ENCODE peak calls at places on chromosomes 7 and 10, in ten cellular contexts. One of them, this sample, is unnamed.

GRCh38 chr7:111051832-111052231 is 39.1 kb upstream of the LRRN3 start:
- DNase-seq in AG04449: no peak
- DNase-seq in left ventricle myocardium inferior: no peak
- DNase-seq in spleen: no peak
- DNase-seq in GM20000: no peak
- DNase-seq in WTC11: no peak
- DNase-seq in NB4: no peak
- DNase-seq in A549: no peak
- DNase-seq in pancreas: no peak
- DNase-seq in WERI-Rb-1: no peak
- DNase-seq in this sample: no peak

GRCh38 chr10:363152-363551 is 227.9 kb downstream of the ZMYND11 start:
- DNase-seq in WTC11: no peak
- DNase-seq in left ventricle myocardium inferior: no peak
- DNase-seq in pancreas: no peak
- DNase-seq in GM20000: no peak
- DNase-seq in spleen: peak; percentile 58
- DNase-seq in AG04449: no peak
- DNase-seq in WERI-Rb-1: no peak
- DNase-seq in NB4: no peak
- DNase-seq in A549: no peak
- DNase-seq in this sample: no peak

GRCh38 chr7:46033592-46033991 is 112.5 kb upstream of the IGFBP3 start:
- DNase-seq in WERI-Rb-1: no peak
- DNase-seq in spleen: no peak
- DNase-seq in GM20000: no peak
- DNase-seq in WTC11: no peak
- DNase-seq in AG04449: no peak
- DNase-seq in pancreas: no peak
- DNase-seq in NB4: no peak
- DNase-seq in A549: no peak
- DNase-seq in left ventricle myocardium inferior: no peak
- DNase-seq in this sample: no peak

GRCh38 chr7:30705008-30705407 is 22.8 kb upstream of the CRHR2 start:
- DNase-seq in GM20000: no peak
- DNase-seq in left ventricle myocardium inferior: no peak
- DNase-seq in AG04449: no peak
- DNase-seq in pancreas: no peak
- DNase-seq in spleen: peak; percentile 36
- DNase-seq in A549: no peak
- DNase-seq in WTC11: no peak
- DNase-seq in NB4: no peak
- DNase-seq in WERI-Rb-1: no peak
- DNase-seq in this sample: no peak

GRCh38 chr10:131569851-131570715 is 258.6 kb upstream of the TCERG1L start:
- DNase-seq in WERI-Rb-1: peak; percentile 61
- DNase-seq in pancreas: no peak
- DNase-seq in AG04449: no peak
- DNase-seq in left ventricle myocardium inferior: no peak
- DNase-seq in GM20000: no peak
- DNase-seq in NB4: peak; percentile 18
- DNase-seq in A549: no peak
- DNase-seq in WTC11: peak; percentile 60
- DNase-seq in spleen: peak; percentile 60
- DNase-seq in this sample: no peak

GRCh38 chr7:147276783-147277370 is 1160.3 kb downstream of the CNTNAP2 start:
- DNase-seq in NB4: no peak
- DNase-seq in AG04449: no peak
- DNase-seq in WTC11: no peak
- DNase-seq in pancreas: no peak
- DNase-seq in A549: no peak
- DNase-seq in left ventricle myocardium inferior: no peak
- DNase-seq in spleen: no peak
- DNase-seq in WERI-Rb-1: no peak
- DNase-seq in GM20000: no peak
- DNase-seq in this sample: no peak

GRCh38 chr7:66522518-66522917 is 106.2 kb upstream of the KCTD7 start:
- DNase-seq in A549: peak; percentile 41
- DNase-seq in pancreas: no peak
- DNase-seq in spleen: peak; percentile 70
- DNase-seq in AG04449: no peak
- DNase-seq in NB4: peak; percentile 56
- DNase-seq in GM20000: no peak
- DNase-seq in WTC11: no peak
- DNase-seq in left ventricle myocardium inferior: no peak
- DNase-seq in WERI-Rb-1: no peak
- DNase-seq in this sample: no peak

GRCh38 chr10:43998021-43998809 is 349.5 kb upstream of the ZNF32 start:
- DNase-seq in left ventricle myocardium inferior: no peak
- DNase-seq in WERI-Rb-1: no peak
- DNase-seq in NB4: no peak
- DNase-seq in pancreas: no peak
- DNase-seq in AG04449: no peak
- DNase-seq in spleen: no peak
- DNase-seq in GM20000: no peak
- DNase-seq in A549: no peak
- DNase-seq in WTC11: no peak
- DNase-seq in this sample: no peak

DNA sequence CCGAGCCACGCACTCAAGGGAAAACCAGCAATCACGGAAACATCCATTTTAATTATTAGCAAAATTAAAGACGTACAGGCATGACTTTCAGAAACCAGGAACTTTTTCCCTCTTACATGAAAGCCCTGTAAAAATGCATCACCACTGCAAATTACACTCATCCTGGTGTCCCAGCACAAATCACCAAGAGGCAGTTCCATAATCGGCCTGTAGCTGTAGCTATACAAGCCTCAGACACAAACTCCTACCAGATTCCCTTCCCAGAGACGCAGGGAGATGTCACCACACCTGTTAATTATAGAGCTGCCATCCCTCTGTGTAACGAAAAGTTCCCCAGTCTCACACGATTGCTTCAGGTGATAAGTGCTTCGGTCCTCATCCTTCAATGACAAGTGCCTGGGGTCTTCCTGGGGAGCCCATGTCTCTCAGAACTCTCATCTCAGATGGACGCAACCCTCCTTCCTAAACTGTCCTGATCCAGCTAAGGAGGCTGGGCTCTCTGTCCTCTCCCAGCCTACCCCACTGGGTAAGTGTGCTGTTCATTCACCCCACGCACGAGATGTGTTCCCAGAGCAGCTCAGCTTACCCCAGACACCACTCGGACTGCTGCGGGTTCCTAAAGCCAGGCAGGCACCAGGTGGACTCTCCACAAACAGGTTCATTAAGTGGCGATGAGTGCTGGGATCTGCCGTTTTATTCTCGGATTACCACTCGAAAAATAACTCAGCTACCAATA is 5.9 kb downstream of the FGFR2 start:
- DNase-seq in WTC11: no peak
- DNase-seq in pancreas: no peak
- DNase-seq in WERI-Rb-1: no peak
- DNase-seq in GM20000: no peak
- DNase-seq in AG04449: no peak
- DNase-seq in left ventricle myocardium inferior: no peak
- DNase-seq in spleen: peak; percentile 10
- DNase-seq in A549: no peak
- DNase-seq in NB4: no peak
- DNase-seq in this sample: no peak
- TF ChIP-seq CTCF in WTC11: no peak
- TF ChIP-seq CTCF in pancreas: no peak
- TF ChIP-seq CTCF in WERI-Rb-1: peak; percentile 13
- TF ChIP-seq CTCF in GM20000: no peak
- TF ChIP-seq CTCF in AG04449: no peak
- TF ChIP-seq CTCF in left ventricle myocardium inferior: no peak
- TF ChIP-seq CTCF in spleen: no peak
- TF ChIP-seq CTCF in A549: no peak
- TF ChIP-seq CTCF in NB4: no peak
- TF ChIP-seq CTCF in this sample: peak; percentile 34

GRCh38 chr10:52170776-52171175 is 143.3 kb upstream of the DKK1 start:
- DNase-seq in left ventricle myocardium inferior: no peak
- DNase-seq in spleen: no peak
- DNase-seq in GM20000: no peak
- DNase-seq in pancreas: no peak
- DNase-seq in WERI-Rb-1: no peak
- DNase-seq in AG04449: no peak
- DNase-seq in NB4: no peak
- DNase-seq in WTC11: no peak
- DNase-seq in A549: no peak
- DNase-seq in this sample: no peak

DNA sequence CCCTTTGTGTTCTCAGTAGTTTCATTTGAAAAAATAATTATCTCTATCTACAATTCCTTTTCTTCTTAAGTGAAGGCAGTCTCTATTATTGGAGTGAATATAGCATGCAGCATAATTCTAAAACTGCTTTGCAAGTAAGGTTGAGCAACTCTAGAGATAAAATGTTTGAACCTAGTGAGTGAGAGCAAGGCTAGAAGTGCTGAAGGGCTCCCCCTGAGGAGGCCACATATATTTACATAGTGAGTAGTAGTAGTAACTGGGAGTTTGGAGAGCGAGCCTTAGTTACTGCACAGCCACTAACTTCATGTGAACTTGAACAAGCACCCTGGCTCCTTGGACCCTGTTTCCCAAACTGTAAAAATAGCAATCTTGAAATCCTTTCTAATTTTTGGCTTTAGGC is 141.5 kb upstream of the DKK1 start:
- DNase-seq in spleen: no peak
- DNase-seq in A549: peak; percentile 1
- DNase-seq in pancreas: no peak
- DNase-seq in GM20000: no peak
- DNase-seq in WTC11: no peak
- DNase-seq in AG04449: no peak
- DNase-seq in NB4: peak; percentile 3
- DNase-seq in left ventricle myocardium inferior: no peak
- DNase-seq in WERI-Rb-1: no peak
- DNase-seq in this sample: no peak
- TF ChIP-seq CTCF in spleen: no peak
- TF ChIP-seq CTCF in A549: no peak
- TF ChIP-seq CTCF in pancreas: no peak
- TF ChIP-seq CTCF in GM20000: no peak
- TF ChIP-seq CTCF in WTC11: no peak
- TF ChIP-seq CTCF in AG04449: no peak
- TF ChIP-seq CTCF in NB4: no peak
- TF ChIP-seq CTCF in left ventricle myocardium inferior: peak; percentile 43
- TF ChIP-seq CTCF in WERI-Rb-1: no peak
- TF ChIP-seq CTCF in this sample: peak; percentile 40

GRCh38 chr10:47165168-47165710 is 134.8 kb upstream of the GDF10 start:
- DNase-seq in WTC11: no peak
- DNase-seq in WERI-Rb-1: no peak
- DNase-seq in left ventricle myocardium inferior: no peak
- DNase-seq in AG04449: no peak
- DNase-seq in pancreas: no peak
- DNase-seq in NB4: peak; percentile 78
- DNase-seq in spleen: peak; percentile 77
- DNase-seq in A549: no peak
- DNase-seq in GM20000: no peak
- DNase-seq in this sample: no peak

GRCh38 chr10:47164800-47165128 is 135.2 kb upstream of the GDF10 start:
- DNase-seq in AG04449: no peak
- DNase-seq in pancreas: no peak
- DNase-seq in spleen: no peak
- DNase-seq in WERI-Rb-1: no peak
- DNase-seq in A549: no peak
- DNase-seq in NB4: no peak
- DNase-seq in left ventricle myocardium inferior: no peak
- DNase-seq in WTC11: no peak
- DNase-seq in GM20000: no peak
- DNase-seq in this sample: no peak

GRCh38 chr10:47165711-47166404 is 134.1 kb upstream of the GDF10 start:
- DNase-seq in GM20000: no peak
- DNase-seq in AG04449: no peak
- DNase-seq in NB4: peak; percentile 90
- DNase-seq in A549: no peak
- DNase-seq in spleen: peak; percentile 87
- DNase-seq in left ventricle myocardium inferior: peak; percentile 60
- DNase-seq in pancreas: no peak
- DNase-seq in WTC11: no peak
- DNase-seq in WERI-Rb-1: no peak
- DNase-seq in this sample: no peak

GRCh38 chr10:47166405-47166777 is 133.6 kb upstream of the GDF10 start:
- DNase-seq in spleen: peak; percentile 39
- DNase-seq in AG04449: no peak
- DNase-seq in NB4: no peak
- DNase-seq in pancreas: no peak
- DNase-seq in GM20000: no peak
- DNase-seq in left ventricle myocardium inferior: no peak
- DNase-seq in A549: no peak
- DNase-seq in WTC11: no peak
- DNase-seq in WERI-Rb-1: no peak
- DNase-seq in this sample: no peak

DNA sequence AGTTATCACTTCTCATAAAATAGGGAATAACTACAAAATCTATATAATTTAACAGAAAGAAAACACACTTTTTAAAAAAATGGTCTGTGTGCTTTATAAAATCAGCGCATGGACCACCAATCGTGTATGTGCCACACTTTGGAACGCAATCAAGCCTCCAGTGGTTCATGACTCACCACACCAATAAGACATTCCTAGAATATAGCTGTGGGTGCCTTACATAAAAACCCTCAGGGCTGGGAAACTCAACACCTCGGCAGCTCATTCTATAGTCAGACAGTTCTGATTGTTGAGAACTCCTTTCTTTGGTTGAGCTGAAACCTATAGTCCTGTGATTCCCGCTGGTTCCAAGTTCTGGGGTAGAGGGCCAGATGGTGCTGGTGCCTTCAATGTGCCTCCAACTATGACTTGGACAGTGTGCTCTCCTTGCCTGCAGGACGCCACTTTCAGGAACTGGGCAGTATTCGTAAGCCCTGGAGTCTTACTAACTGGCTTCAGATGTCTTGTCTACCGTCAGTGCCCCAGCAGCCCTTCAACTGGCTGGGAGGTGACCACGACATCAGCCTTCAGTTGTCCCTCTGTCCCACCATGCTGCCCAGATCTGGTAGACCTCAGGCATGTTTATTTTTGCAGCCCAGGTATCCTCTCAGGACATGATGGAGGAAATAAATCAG is 135.7 kb upstream of the GDF10 start:
- DNase-seq in AG04449: peak; percentile 70
- DNase-seq in GM20000: no peak
- DNase-seq in NB4: no peak
- DNase-seq in WTC11: no peak
- DNase-seq in A549: no peak
- DNase-seq in WERI-Rb-1: no peak
- DNase-seq in spleen: no peak
- DNase-seq in pancreas: no peak
- DNase-seq in left ventricle myocardium inferior: no peak
- DNase-seq in this sample: no peak
- TF ChIP-seq CTCF in AG04449: no peak
- TF ChIP-seq CTCF in GM20000: no peak
- TF ChIP-seq CTCF in NB4: no peak
- TF ChIP-seq CTCF in WTC11: no peak
- TF ChIP-seq CTCF in A549: no peak
- TF ChIP-seq CTCF in WERI-Rb-1: no peak
- TF ChIP-seq CTCF in spleen: no peak
- TF ChIP-seq CTCF in pancreas: no peak
- TF ChIP-seq CTCF in left ventricle myocardium inferior: no peak
- TF ChIP-seq CTCF in this sample: no peak

DNA sequence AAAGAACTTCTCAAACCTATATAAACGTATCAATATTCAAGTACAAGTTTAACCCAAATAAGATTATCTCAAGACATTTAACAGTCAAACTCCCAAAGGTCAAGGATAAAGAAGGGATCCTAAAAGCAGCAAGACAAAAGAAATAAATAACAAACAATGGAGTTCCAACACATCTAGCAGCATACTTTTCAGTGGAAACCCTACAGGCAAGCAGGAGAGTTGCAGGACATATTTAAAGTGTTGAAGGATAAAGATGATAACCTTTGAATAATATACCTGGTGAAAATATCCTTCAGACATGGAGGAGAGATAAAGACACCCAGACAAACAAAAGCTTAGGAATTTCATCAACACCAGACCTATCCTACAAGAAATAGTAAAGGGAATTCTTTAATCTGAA is 82.8 kb downstream of the TES start:
- DNase-seq in GM20000: no peak
- DNase-seq in AG04449: no peak
- DNase-seq in pancreas: no peak
- DNase-seq in NB4: no peak
- DNase-seq in spleen: no peak
- DNase-seq in WERI-Rb-1: no peak
- DNase-seq in WTC11: no peak
- DNase-seq in A549: no peak
- DNase-seq in left ventricle myocardium inferior: no peak
- DNase-seq in this sample: no peak
- TF ChIP-seq CTCF in GM20000: no peak
- TF ChIP-seq CTCF in AG04449: no peak
- TF ChIP-seq CTCF in pancreas: no peak
- TF ChIP-seq CTCF in NB4: peak; percentile 5
- TF ChIP-seq CTCF in spleen: no peak
- TF ChIP-seq CTCF in WERI-Rb-1: no peak
- TF ChIP-seq CTCF in WTC11: no peak
- TF ChIP-seq CTCF in A549: no peak
- TF ChIP-seq CTCF in left ventricle myocardium inferior: no peak
- TF ChIP-seq CTCF in this sample: no peak

This sample was measured in Panc1.